ENCODE peak calls at places on chromosomes 5 and 9, in five cellular contexts. I is CD8-positive, alpha-beta T cell; H is neural progenitor cell; T is stomach; O is ascending aorta. L is an unnamed sample. For H3K4me1, the result is how much of the 10 kb centered on the place peaks cover.

GRCh38 chr9:130616451-130616850 is 37.1 kb downstream of the FUBP3 start:
- DNase-seq in I (no peak), H (no peak), T (no peak), O (no peak), L (no peak)

GRCh38 chr5:75089137-75089536 is 36.8 kb upstream of the GCNT4 start:
- DNase-seq in I (no peak), H (no peak), T (no peak), O (no peak), L (no peak)

GRCh38 chr5:68646142-68646541 is 430.6 kb downstream of the PIK3R1 start:
- DNase-seq in I (no peak), H (no peak), T (no peak), O (no peak), L (no peak)

GRCh38 chr5:155735388-155735787 is 591.6 kb upstream of the SGCD start:
- DNase-seq in I (no peak), H (peak), T (no peak), O (no peak), L (no peak)

GRCh38 chr5:159764283-159764927 is 151.9 kb upstream of the ADRA1B start:
- DNase-seq in I (no peak), H (no peak), T (no peak), O (peak), L (peak)

GRCh38 chr9:106675780-106676179 is 187.2 kb upstream of the ZNF462 start:
- DNase-seq in I (no peak), H (no peak), T (no peak), O (no peak), L (no peak)

GRCh38 chr5:130289132-130290088 is 385.1 kb downstream of the CHSY3 start:
- DNase-seq in I (no peak), H (no peak), T (no peak), O (peak), L (no peak)

GRCh38 chr9:137130176-137130755 is 8.7 kb upstream of the GRIN1 start:
- DNase-seq in I (peak), H (peak), T (no peak), O (no peak), L (no peak)

GRCh38 chr5:37417347-37417746 is 38.2 kb downstream of the WDR70 start:
- DNase-seq in I (no peak), H (no peak), T (no peak), O (no peak), L (no peak)

GRCh38 chr9:94799578-94800264 is 73.2 kb downstream of the AOPEP start:
- DNase-seq in I (no peak), H (no peak), T (no peak), O (peak), L (no peak)

GRCh38 chr9:128163027-128163515 is 3.0 kb downstream of the BBLN start:
- DNase-seq in I (no peak), H (no peak), T (no peak), O (no peak), L (no peak)

GRCh38 chr5:62650197-62650596 is 71.6 kb downstream of the LRRC70 start:
- DNase-seq in I (no peak), H (no peak), T (no peak), O (no peak), L (no peak)

GRCh38 chr5:122424211-122424610 is 112.2 kb downstream of the SNCAIP start:
- DNase-seq in I (no peak), H (peak), T (no peak), O (no peak), L (no peak)

DNA sequence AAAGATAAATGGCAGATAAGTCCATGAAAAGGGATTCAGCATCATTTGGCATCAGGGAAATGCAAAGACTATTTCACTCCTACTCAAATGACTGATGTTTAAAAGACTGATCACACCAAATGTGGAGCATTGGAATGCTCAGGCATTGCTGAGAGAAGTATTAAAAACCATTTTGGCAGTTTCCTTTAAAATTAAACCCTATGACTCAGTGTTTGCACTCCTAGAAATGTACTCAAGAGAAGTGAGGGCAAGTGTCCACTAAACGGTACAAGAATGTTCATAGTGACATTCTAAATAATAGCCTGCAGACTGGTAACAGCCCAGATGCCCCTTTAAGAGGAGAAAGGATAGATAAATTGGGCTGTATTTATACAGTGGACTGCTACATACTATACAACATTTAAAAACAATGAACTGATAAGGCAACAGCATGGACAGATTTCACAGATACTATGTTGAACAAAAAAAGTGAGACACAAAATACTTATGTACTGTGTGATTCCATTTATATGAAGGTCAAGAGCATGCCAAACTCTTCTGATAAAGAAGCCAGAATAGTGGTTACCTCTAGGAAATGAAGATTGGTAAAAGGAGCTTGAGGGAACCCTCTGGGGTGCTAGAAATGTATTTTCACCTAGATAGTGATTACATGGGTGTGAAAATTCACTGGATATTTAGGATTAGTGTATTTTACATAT is 24.6 kb downstream of the APC start:
- DNase-seq in I (no peak), H (no peak), T (no peak), O (no peak), L (no peak)
- H3K4me1 ChIP-seq in I (under half), H (under half), T (under half), O (under half), L (under half)

DNA sequence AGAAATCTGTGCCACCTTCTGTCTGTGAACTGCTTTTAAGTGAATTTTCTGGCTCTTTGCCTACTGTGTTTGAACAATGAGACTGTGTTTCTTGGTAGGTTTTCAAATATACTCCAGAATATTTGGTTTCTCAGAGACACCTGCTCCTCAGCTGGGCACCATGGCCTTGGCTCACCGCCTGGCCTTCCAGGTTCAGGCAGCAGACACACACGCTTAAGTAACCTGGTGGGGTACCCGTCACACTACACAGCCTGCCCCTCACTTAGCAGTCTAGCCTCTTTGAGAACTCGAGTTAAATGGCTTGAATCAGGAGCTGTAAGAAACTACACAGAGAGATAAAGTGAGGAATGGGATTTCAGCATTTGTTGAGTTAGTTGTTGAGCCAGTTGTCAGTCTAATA is 530.5 kb downstream of the MTRR start:
- DNase-seq in I (no peak), H (no peak), T (no peak), O (no peak), L (no peak)
- H3K27ac ChIP-seq in I (no peak), H (no peak), T (no peak), O (no peak), L (no peak)

GRCh38 chr9:131691969-131692611 is 47.8 kb downstream of the RAPGEF1 start:
- DNase-seq in I (no peak), H (no peak), T (no peak), O (no peak), L (no peak)
- H3K4me1 ChIP-seq in I (under half), H (under half), T (half or more), O (under half), L (under half)

DNA sequence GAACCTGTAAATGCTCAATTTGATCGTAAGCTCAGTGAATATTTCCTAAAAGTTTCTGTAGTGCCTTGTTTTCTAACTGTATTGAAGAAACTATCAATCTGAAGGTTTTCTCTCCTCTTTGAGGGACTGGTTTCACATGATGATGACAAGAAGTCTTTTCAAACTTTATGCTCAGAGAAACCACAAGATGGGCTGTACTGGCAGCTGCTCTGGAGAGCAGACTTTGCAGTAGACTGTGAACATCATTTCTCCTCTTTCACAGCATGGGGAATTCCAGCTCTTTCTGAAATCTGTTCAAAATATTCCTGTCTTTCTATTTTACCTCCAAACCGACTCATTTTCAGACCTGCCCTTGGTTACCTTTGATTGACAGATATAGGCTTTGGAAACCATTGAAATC is 194.4 kb downstream of the IZUMO3 start:
- DNase-seq in I (no peak), H (no peak), T (no peak), O (no peak), L (no peak)
- H3K27ac ChIP-seq in I (no peak), H (no peak), T (no peak), O (no peak), L (no peak)

DNA sequence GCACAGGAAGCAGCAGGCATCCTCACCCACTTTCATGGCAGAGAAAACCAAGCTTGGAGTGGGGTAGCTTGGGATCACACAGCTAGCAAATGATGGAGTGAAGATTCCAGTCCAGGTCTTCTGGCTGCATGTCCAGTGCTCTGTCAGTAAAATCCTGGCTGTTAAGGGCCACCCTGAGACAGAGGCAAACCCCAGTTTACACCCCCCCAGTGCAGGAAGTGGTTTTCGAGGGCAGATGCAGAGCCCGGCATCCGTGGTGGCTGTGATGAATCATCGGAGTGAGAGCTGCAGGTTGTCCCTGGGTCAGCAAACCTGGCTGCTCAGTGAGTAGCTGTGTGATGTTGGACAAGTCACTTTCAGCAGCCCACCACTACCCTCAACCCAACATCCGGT is 115.3 kb downstream of the RGS3 start:
- DNase-seq in I (peak), H (no peak), T (peak), O (peak), L (no peak)
- H3K4me1 ChIP-seq in I (half or more), H (under half), T (half or more), O (half or more), L (half or more)

GRCh38 chr9:100579665-100580064 is 1.8 kb downstream of the CAVIN4 start:
- DNase-seq in I (no peak), H (no peak), T (no peak), O (no peak), L (no peak)

GRCh38 chr9:100578610-100579009 is 731 bp downstream of the CAVIN4 start:
- DNase-seq in I (no peak), H (no peak), T (no peak), O (no peak), L (no peak)

GRCh38 chr9:100580255-100580654 is 2.4 kb downstream of the CAVIN4 start:
- DNase-seq in I (no peak), H (no peak), T (no peak), O (no peak), L (no peak)

GRCh38 chr9:100575765-100576368 is 2.0 kb upstream of the CAVIN4 start:
- DNase-seq in I (no peak), H (no peak), T (no peak), O (no peak), L (no peak)

DNA sequence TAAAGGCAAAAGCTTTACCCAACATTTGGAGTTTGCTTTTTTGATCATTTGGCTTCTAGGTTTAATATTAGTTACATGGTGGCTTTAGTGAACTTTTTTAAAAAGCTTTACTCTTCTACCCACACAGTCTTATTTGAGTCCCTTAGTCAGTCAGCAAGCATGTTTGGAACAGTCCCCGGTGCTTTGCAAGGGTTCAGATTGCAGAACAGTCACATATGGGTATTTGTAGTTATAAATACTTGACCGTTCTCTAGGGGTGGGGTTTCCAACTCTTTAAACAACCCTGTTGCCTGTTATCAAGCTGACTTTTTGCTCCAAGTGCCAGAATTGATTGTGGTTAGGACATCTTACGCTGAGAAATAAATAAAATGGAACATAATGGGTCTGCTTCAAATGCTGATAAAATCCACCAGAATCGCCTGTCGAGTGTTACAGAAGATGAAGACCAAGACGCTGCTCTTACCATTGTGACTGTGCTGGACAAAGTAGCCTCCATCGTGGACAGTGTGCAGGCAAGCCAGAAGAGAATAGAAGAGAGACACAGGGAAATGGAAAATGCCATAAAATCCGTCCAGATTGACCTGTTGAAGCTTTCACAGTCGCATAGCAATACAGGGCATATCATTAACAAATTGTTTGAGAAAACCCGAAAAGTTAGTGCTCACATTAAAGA is at the start of gene CAVIN4:
- DNase-seq in I (no peak), H (no peak), T (no peak), O (no peak), L (no peak)
- H3K27ac ChIP-seq in I (no peak), H (no peak), T (no peak), O (no peak), L (no peak)

GRCh38 chr5:78627175-78627574 is 21.4 kb downstream of the LHFPL2 start:
- DNase-seq in I (no peak), H (no peak), T (no peak), O (no peak), L (peak)
- H3K4me1 ChIP-seq in I (under half), H (under half), T (half or more), O (under half), L (under half)

GRCh38 chr9:77305622-77306365 is 128.5 kb downstream of the VPS13A start:
- DNase-seq in I (no peak), H (no peak), T (no peak), O (no peak), L (no peak)
- H3K27ac ChIP-seq in I (no peak), H (no peak), T (no peak), O (no peak), L (no peak)

GRCh38 chr5:171956870-171957501 is 49.5 kb downstream of the FBXW11 start:
- DNase-seq in I (no peak), H (no peak), T (no peak), O (no peak), L (peak)
- H3K4me1 ChIP-seq in I (under half), H (under half), T (half or more), O (under half), L (under half)

GRCh38 chr5:116358911-116359418 is 215.7 kb downstream of the SEMA6A start:
- DNase-seq in I (no peak), H (no peak), T (no peak), O (no peak), L (no peak)
- H3K27ac ChIP-seq in I (no peak), H (no peak), T (no peak), O (no peak), L (no peak)